ENCODE peak calls at places on chromosome 16, in ten cellular contexts. One of them, this sample, is unnamed.

GRCh38 chr16:79721186-79721745 is 120.7 kb upstream of the MAF start:
- DNase-seq in PC-9: no peak
- DNase-seq in psoas muscle: no peak
- DNase-seq in testis: peak; percentile 26
- DNase-seq in upper lobe of right lung: no peak
- DNase-seq in IMR-90: no peak
- DNase-seq in cardiac muscle cell: no peak
- DNase-seq in NT2/D1: no peak
- DNase-seq in thoracic aorta: no peak
- DNase-seq in mesendoderm: no peak
- DNase-seq in this sample: no peak

GRCh38 chr16:70778901-70779309 is 22.1 kb downstream of the VAC14 start:
- DNase-seq in upper lobe of right lung: peak; percentile 51
- DNase-seq in thoracic aorta: no peak
- DNase-seq in psoas muscle: peak; percentile 82
- DNase-seq in IMR-90: peak; percentile 92
- DNase-seq in cardiac muscle cell: peak; percentile 86
- DNase-seq in PC-9: peak; percentile 35
- DNase-seq in NT2/D1: peak; percentile 40
- DNase-seq in mesendoderm: peak; percentile 87
- DNase-seq in testis: peak; percentile 68
- DNase-seq in this sample: peak; percentile 95

GRCh38 chr16:1290032-1290431 is 19.4 kb upstream of the UBE2I start:
- DNase-seq in testis: no peak
- DNase-seq in mesendoderm: no peak
- DNase-seq in IMR-90: no peak
- DNase-seq in PC-9: no peak
- DNase-seq in cardiac muscle cell: peak; percentile 41
- DNase-seq in psoas muscle: no peak
- DNase-seq in thoracic aorta: no peak
- DNase-seq in upper lobe of right lung: no peak
- DNase-seq in NT2/D1: no peak
- DNase-seq in this sample: no peak

GRCh38 chr16:65521685-65522338 is 399.9 kb upstream of the CDH11 start:
- DNase-seq in IMR-90: no peak
- DNase-seq in NT2/D1: no peak
- DNase-seq in PC-9: no peak
- DNase-seq in psoas muscle: no peak
- DNase-seq in testis: no peak
- DNase-seq in thoracic aorta: no peak
- DNase-seq in mesendoderm: peak; percentile 27
- DNase-seq in upper lobe of right lung: no peak
- DNase-seq in cardiac muscle cell: peak; percentile 51
- DNase-seq in this sample: no peak

GRCh38 chr16:19691161-19691850 is 26.7 kb downstream of the KNOP1 start:
- DNase-seq in NT2/D1: no peak
- DNase-seq in IMR-90: peak; percentile 17
- DNase-seq in upper lobe of right lung: no peak
- DNase-seq in psoas muscle: no peak
- DNase-seq in mesendoderm: peak; percentile 31
- DNase-seq in cardiac muscle cell: no peak
- DNase-seq in PC-9: no peak
- DNase-seq in testis: peak; percentile 81
- DNase-seq in thoracic aorta: no peak
- DNase-seq in this sample: no peak

GRCh38 chr16:26987631-26988030 is 79.1 kb upstream of the C16orf82 start:
- DNase-seq in thoracic aorta: no peak
- DNase-seq in NT2/D1: no peak
- DNase-seq in PC-9: no peak
- DNase-seq in mesendoderm: no peak
- DNase-seq in psoas muscle: no peak
- DNase-seq in cardiac muscle cell: peak; percentile 52
- DNase-seq in testis: no peak
- DNase-seq in IMR-90: peak; percentile 94
- DNase-seq in upper lobe of right lung: no peak
- DNase-seq in this sample: no peak

GRCh38 chr16:68764866-68765265 is 27.8 kb downstream of the CDH1 start:
- DNase-seq in IMR-90: no peak
- DNase-seq in NT2/D1: no peak
- DNase-seq in upper lobe of right lung: no peak
- DNase-seq in testis: no peak
- DNase-seq in mesendoderm: peak; percentile 49
- DNase-seq in thoracic aorta: no peak
- DNase-seq in cardiac muscle cell: no peak
- DNase-seq in psoas muscle: no peak
- DNase-seq in PC-9: no peak
- DNase-seq in this sample: no peak

GRCh38 chr16:55475919-55476318 is 3.1 kb upstream of the MMP2 start:
- DNase-seq in testis: peak; percentile 53
- DNase-seq in psoas muscle: peak; percentile 68
- DNase-seq in thoracic aorta: no peak
- DNase-seq in cardiac muscle cell: peak; percentile 34
- DNase-seq in IMR-90: no peak
- DNase-seq in PC-9: no peak
- DNase-seq in upper lobe of right lung: no peak
- DNase-seq in NT2/D1: no peak
- DNase-seq in mesendoderm: peak; percentile 19
- DNase-seq in this sample: no peak

GRCh38 chr16:55480228-55480655 is 1.2 kb downstream of the MMP2 start:
- DNase-seq in testis: peak; percentile 83
- DNase-seq in mesendoderm: peak; percentile 53
- DNase-seq in psoas muscle: peak; percentile 93
- DNase-seq in thoracic aorta: peak; percentile 60
- DNase-seq in upper lobe of right lung: peak; percentile 87
- DNase-seq in IMR-90: peak; percentile 93
- DNase-seq in cardiac muscle cell: peak; percentile 98
- DNase-seq in PC-9: peak; percentile 55
- DNase-seq in NT2/D1: no peak
- DNase-seq in this sample: peak; percentile 87

GRCh38 chr16:50735629-50736122 is 6.2 kb upstream of the CYLD start:
- DNase-seq in NT2/D1: no peak
- DNase-seq in psoas muscle: no peak
- DNase-seq in mesendoderm: no peak
- DNase-seq in cardiac muscle cell: no peak
- DNase-seq in IMR-90: no peak
- DNase-seq in PC-9: no peak
- DNase-seq in upper lobe of right lung: no peak
- DNase-seq in testis: no peak
- DNase-seq in thoracic aorta: no peak
- DNase-seq in this sample: no peak

GRCh38 chr16:54194008-54194731 is 92.4 kb downstream of the IRX3 start:
- DNase-seq in psoas muscle: peak; percentile 94
- DNase-seq in mesendoderm: peak; percentile 88
- DNase-seq in IMR-90: no peak
- DNase-seq in NT2/D1: peak; percentile 11
- DNase-seq in PC-9: peak; percentile 62
- DNase-seq in cardiac muscle cell: peak; percentile 84
- DNase-seq in testis: peak; percentile 78
- DNase-seq in upper lobe of right lung: peak; percentile 89
- DNase-seq in thoracic aorta: peak; percentile 11
- DNase-seq in this sample: peak; percentile 73

GRCh38 chr16:65069090-65069489 is 52.8 kb downstream of the CDH11 start:
- DNase-seq in mesendoderm: no peak
- DNase-seq in thoracic aorta: no peak
- DNase-seq in NT2/D1: no peak
- DNase-seq in psoas muscle: no peak
- DNase-seq in IMR-90: peak; percentile 97
- DNase-seq in upper lobe of right lung: no peak
- DNase-seq in PC-9: no peak
- DNase-seq in testis: no peak
- DNase-seq in cardiac muscle cell: peak; percentile 75
- DNase-seq in this sample: no peak

GRCh38 chr16:10878644-10879498 is 1.9 kb downstream of the CIITA start:
- DNase-seq in NT2/D1: no peak
- DNase-seq in cardiac muscle cell: peak; percentile 32
- DNase-seq in testis: peak; percentile 44
- DNase-seq in psoas muscle: peak; percentile 63
- DNase-seq in upper lobe of right lung: peak; percentile 86
- DNase-seq in thoracic aorta: no peak
- DNase-seq in IMR-90: peak; percentile 19
- DNase-seq in mesendoderm: no peak
- DNase-seq in PC-9: peak; percentile 64
- DNase-seq in this sample: no peak

GRCh38 chr16:17375388-17376304 is 95.1 kb downstream of the XYLT1 start:
- DNase-seq in PC-9: no peak
- DNase-seq in IMR-90: no peak
- DNase-seq in testis: no peak
- DNase-seq in upper lobe of right lung: no peak
- DNase-seq in cardiac muscle cell: no peak
- DNase-seq in psoas muscle: no peak
- DNase-seq in mesendoderm: no peak
- DNase-seq in thoracic aorta: no peak
- DNase-seq in NT2/D1: no peak
- DNase-seq in this sample: no peak

GRCh38 chr16:11459722-11460121 is 114.5 kb downstream of the RMI2 start:
- DNase-seq in cardiac muscle cell: no peak
- DNase-seq in psoas muscle: no peak
- DNase-seq in mesendoderm: no peak
- DNase-seq in NT2/D1: no peak
- DNase-seq in thoracic aorta: no peak
- DNase-seq in upper lobe of right lung: no peak
- DNase-seq in IMR-90: no peak
- DNase-seq in testis: no peak
- DNase-seq in PC-9: no peak
- DNase-seq in this sample: peak; percentile 9

GRCh38 chr16:23400387-23400930 is 52.5 kb downstream of the COG7 start:
- DNase-seq in NT2/D1: no peak
- DNase-seq in thoracic aorta: no peak
- DNase-seq in cardiac muscle cell: no peak
- DNase-seq in psoas muscle: no peak
- DNase-seq in upper lobe of right lung: no peak
- DNase-seq in PC-9: no peak
- DNase-seq in testis: no peak
- DNase-seq in IMR-90: no peak
- DNase-seq in mesendoderm: no peak
- DNase-seq in this sample: peak; percentile 10
- H3K36me3 ChIP-seq in NT2/D1: peaks cover 54% of the 10 kb centered on the region
- H3K36me3 ChIP-seq in thoracic aorta: peaks cover 48% of the 10 kb centered on the region
- H3K36me3 ChIP-seq in cardiac muscle cell: peaks cover 16% of the 10 kb centered on the region
- H3K36me3 ChIP-seq in psoas muscle: no peaks in the 10 kb centered on the region
- H3K36me3 ChIP-seq in upper lobe of right lung: peaks cover 86% of the 10 kb centered on the region
- H3K36me3 ChIP-seq in PC-9: peaks cover 9% of the 10 kb centered on the region
- H3K36me3 ChIP-seq in testis: no peaks in the 10 kb centered on the region
- H3K36me3 ChIP-seq in IMR-90: peaks cover 57% of the 10 kb centered on the region
- H3K36me3 ChIP-seq in mesendoderm: no peaks in the 10 kb centered on the region
- H3K36me3 ChIP-seq in this sample: peaks cover 8% of the 10 kb centered on the region

GRCh38 chr16:75238132-75238852 is 13.1 kb downstream of the BCAR1 start:
- DNase-seq in mesendoderm: no peak
- DNase-seq in NT2/D1: no peak
- DNase-seq in thoracic aorta: peak; percentile 62
- DNase-seq in testis: peak; percentile 94
- DNase-seq in cardiac muscle cell: peak; percentile 92
- DNase-seq in psoas muscle: peak; percentile 92
- DNase-seq in upper lobe of right lung: peak; percentile 79
- DNase-seq in PC-9: peak; percentile 36
- DNase-seq in IMR-90: peak; percentile 91
- DNase-seq in this sample: peak; percentile 54
- H3K4me3 ChIP-seq in mesendoderm: no peak overlapping the region
- H3K4me3 ChIP-seq in NT2/D1: no peak overlapping the region
- H3K4me3 ChIP-seq in thoracic aorta: peak overlapping the region; percentile 42
- H3K4me3 ChIP-seq in testis: no peak overlapping the region
- H3K4me3 ChIP-seq in cardiac muscle cell: peak overlapping the region; percentile 1
- H3K4me3 ChIP-seq in psoas muscle: peak overlapping the region; percentile 28
- H3K4me3 ChIP-seq in upper lobe of right lung: no peak overlapping the region
- H3K4me3 ChIP-seq in PC-9: no peak overlapping the region
- H3K4me3 ChIP-seq in IMR-90: no peak overlapping the region
- H3K4me3 ChIP-seq in this sample: no peak overlapping the region

DNA sequence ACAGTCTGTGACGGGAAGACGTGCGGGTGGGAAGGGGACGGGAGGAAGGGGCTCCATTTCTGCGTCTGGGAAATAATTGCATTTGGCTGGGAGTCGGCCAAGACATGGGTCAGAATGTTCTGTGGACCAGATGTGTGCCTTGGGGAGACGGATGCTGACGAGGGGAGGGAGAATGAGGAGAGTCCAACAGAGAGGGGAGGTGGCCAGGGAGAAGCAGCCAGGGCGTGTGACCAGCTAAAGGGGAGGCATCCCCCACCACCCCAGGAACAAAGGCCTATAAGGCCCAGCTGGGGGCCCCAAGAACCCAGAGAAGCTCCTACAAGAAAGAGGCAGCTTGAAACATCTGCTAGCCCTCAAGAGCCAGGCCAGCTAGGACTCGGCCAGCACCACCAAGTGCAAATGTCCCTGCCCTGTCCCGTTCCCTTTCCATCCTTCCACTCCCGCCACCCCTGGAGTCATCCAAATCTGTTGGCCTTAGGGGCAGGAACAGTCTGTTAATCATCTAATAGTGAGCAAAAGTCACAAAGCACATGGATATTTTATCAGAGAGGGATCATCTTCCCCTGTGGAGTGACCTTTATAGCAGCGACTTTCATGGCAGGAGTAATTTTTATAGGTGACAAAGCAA is 42.5 kb upstream of the BCO1 start:
- DNase-seq in NT2/D1: no peak
- DNase-seq in cardiac muscle cell: no peak
- DNase-seq in PC-9: no peak
- DNase-seq in mesendoderm: no peak
- DNase-seq in psoas muscle: peak; percentile 54
- DNase-seq in IMR-90: no peak
- DNase-seq in thoracic aorta: no peak
- DNase-seq in upper lobe of right lung: no peak
- DNase-seq in testis: no peak
- DNase-seq in this sample: no peak
- H3K27me3 ChIP-seq in NT2/D1: no peaks in the 10 kb centered on the region
- H3K27me3 ChIP-seq in cardiac muscle cell: no peaks in the 10 kb centered on the region
- H3K27me3 ChIP-seq in PC-9: no peaks in the 10 kb centered on the region
- H3K27me3 ChIP-seq in mesendoderm: no peaks in the 10 kb centered on the region
- H3K27me3 ChIP-seq in psoas muscle: no peaks in the 10 kb centered on the region
- H3K27me3 ChIP-seq in IMR-90: peaks cover 20% of the 10 kb centered on the region
- H3K27me3 ChIP-seq in thoracic aorta: no peaks in the 10 kb centered on the region
- H3K27me3 ChIP-seq in upper lobe of right lung: no peaks in the 10 kb centered on the region
- H3K27me3 ChIP-seq in testis: no peaks in the 10 kb centered on the region
- H3K27me3 ChIP-seq in this sample: no peaks in the 10 kb centered on the region

GRCh38 chr16:47499700-47500264 is 38.7 kb downstream of the PHKB start:
- DNase-seq in thoracic aorta: no peak
- DNase-seq in IMR-90: no peak
- DNase-seq in upper lobe of right lung: no peak
- DNase-seq in testis: no peak
- DNase-seq in NT2/D1: no peak
- DNase-seq in psoas muscle: no peak
- DNase-seq in cardiac muscle cell: no peak
- DNase-seq in PC-9: no peak
- DNase-seq in mesendoderm: no peak
- DNase-seq in this sample: no peak
- H3K36me3 ChIP-seq in thoracic aorta: peaks cover 21% of the 10 kb centered on the region
- H3K36me3 ChIP-seq in IMR-90: peaks cover 10% of the 10 kb centered on the region
- H3K36me3 ChIP-seq in upper lobe of right lung: peaks cover 63% of the 10 kb centered on the region
- H3K36me3 ChIP-seq in testis: no peaks in the 10 kb centered on the region
- H3K36me3 ChIP-seq in NT2/D1: peaks cover 48% of the 10 kb centered on the region
- H3K36me3 ChIP-seq in psoas muscle: peaks cover 5% of the 10 kb centered on the region
- H3K36me3 ChIP-seq in cardiac muscle cell: peaks cover 59% of the 10 kb centered on the region
- H3K36me3 ChIP-seq in PC-9: peaks cover 11% of the 10 kb centered on the region
- H3K36me3 ChIP-seq in mesendoderm: no peaks in the 10 kb centered on the region
- H3K36me3 ChIP-seq in this sample: peaks cover 15% of the 10 kb centered on the region

This sample was measured in SJCRH30.